ENCODE peak calls at places on chromosomes 12 and 14, in five cellular contexts. I, N, P, C and U are unnamed samples.

GRCh38 chr14:98906123-98906995 is 365.6 kb downstream of the BCL11B start:
- DNase-seq in I (no peak), N (no peak), P (no peak), C (no peak), U (no peak)

GRCh38 chr12:132456186-132456943 is 33.6 kb upstream of the FBRSL1 start:
- DNase-seq in I (no peak), N (no peak), P (no peak), C (no peak), U (no peak)

GRCh38 chr14:60514378-60515243 is 5.7 kb downstream of the SIX6 start:
- DNase-seq in I (no peak), N (no peak), P (no peak), C (no peak), U (no peak)

GRCh38 chr12:20000229-20000869 is 368.0 kb upstream of the PDE3A start:
- DNase-seq in I (no peak), N (no peak), P (no peak), C (no peak), U (no peak)

GRCh38 chr12:56839489-56840442 is 76.6 kb downstream of the HSD17B6 start:
- DNase-seq in I (no peak), N (peak; percentile 9), P (peak; percentile 73), C (no peak), U (peak; percentile 21)

GRCh38 chr12:19576421-19576925 is 137.2 kb downstream of the AEBP2 start:
- DNase-seq in I (no peak), N (peak; percentile 76), P (no peak), C (no peak), U (no peak)

GRCh38 chr12:53053223-53054111 is 3.6 kb downstream of the TNS2 start:
- DNase-seq in I (peak; percentile 87), N (no peak), P (peak; percentile 76), C (peak; percentile 33), U (no peak)

GRCh38 chr12:66191547-66192126 is 2.6 kb downstream of the IRAK3 start:
- DNase-seq in I (no peak), N (no peak), P (no peak), C (no peak), U (no peak)

GRCh38 chr12:94416613-94417012 is 43.1 kb downstream of the CEP83 start:
- DNase-seq in I (no peak), N (no peak), P (no peak), C (no peak), U (no peak)

GRCh38 chr12:48903982-48904411 is 21.3 kb downstream of the FKBP11 start:
- DNase-seq in I (peak; percentile 83), N (peak; percentile 82), P (peak; percentile 94), C (peak; percentile 63), U (peak; percentile 62)

GRCh38 chr12:19014243-19014642 is 115.3 kb upstream of the PLEKHA5 start:
- DNase-seq in I (no peak), N (peak; percentile 67), P (no peak), C (no peak), U (no peak)

GRCh38 chr12:62379026-62379722 is 87.5 kb upstream of the MON2 start:
- DNase-seq in I (no peak), N (peak; percentile 25), P (no peak), C (no peak), U (no peak)

GRCh38 chr12:126681676-126682075 is 1585.3 kb upstream of the TMEM132C start:
- DNase-seq in I (no peak), N (no peak), P (no peak), C (no peak), U (no peak)

GRCh38 chr12:121858662-121859572 is at the start of gene HPD:
- DNase-seq in I (peak; percentile 67), N (peak; percentile 76), P (no peak), C (no peak), U (no peak)

GRCh38 chr14:23057757-23058653 is 685 bp upstream of the CDH24 start:
- DNase-seq in I (peak; percentile 89), N (peak; percentile 76), P (peak; percentile 90), C (peak; percentile 74), U (peak; percentile 94)